ENCODE peak calls at places on chromosome 7, in seven cellular contexts. Q, H, R, S, W, J and A are unnamed samples.

GRCh38 chr7:17369686-17370426 is 71.4 kb downstream of the AHR start:
- DNase-seq in Q (no peak), H (no peak), R (peak; percentile 83), S (no peak), W (no peak), J (no peak), A (no peak)

GRCh38 chr7:52539414-52539813 is 496.0 kb upstream of the POM121L12 start:
- DNase-seq in Q (no peak), H (no peak), R (no peak), S (no peak), W (no peak), J (no peak), A (no peak)

GRCh38 chr7:23938937-23939552 is 229.0 kb downstream of the STK31 start:
- DNase-seq in Q (no peak), H (no peak), R (no peak), S (peak; percentile 65), W (no peak), J (no peak), A (no peak)

GRCh38 chr7:64101126-64101942 is 56.1 kb downstream of the ZNF727 start:
- DNase-seq in Q (no peak), H (no peak), R (no peak), S (no peak), W (no peak), J (no peak), A (no peak)

GRCh38 chr7:159121476-159121875 is 23.2 kb downstream of the VIPR2 start:
- DNase-seq in Q (no peak), H (no peak), R (no peak), S (no peak), W (no peak), J (no peak), A (no peak)

GRCh38 chr7:155971180-155971770 is 159.0 kb upstream of the SHH start:
- DNase-seq in Q (no peak), H (no peak), R (no peak), S (no peak), W (no peak), J (no peak), A (no peak)

GRCh38 chr7:39252916-39253315 is 275.2 kb downstream of the POU6F2 start:
- DNase-seq in Q (no peak), H (no peak), R (no peak), S (no peak), W (no peak), J (no peak), A (no peak)

GRCh38 chr7:149166630-149167352 is 19.5 kb downstream of the ZNF398 start:
- DNase-seq in Q (no peak), H (no peak), R (no peak), S (no peak), W (no peak), J (no peak), A (no peak)

GRCh38 chr7:117014099-117014656 is 60.9 kb downstream of the ST7 start:
- DNase-seq in Q (no peak), H (no peak), R (no peak), S (no peak), W (no peak), J (no peak), A (no peak)

GRCh38 chr7:133051066-133051465 is 30.8 kb downstream of the CHCHD3 start:
- DNase-seq in Q (no peak), H (no peak), R (peak; percentile 42), S (no peak), W (no peak), J (no peak), A (no peak)

GRCh38 chr7:128361463-128362441 is at the start of gene PRRT4:
- DNase-seq in Q (peak; percentile 23), H (no peak), R (no peak), S (peak; percentile 70), W (peak; percentile 43), J (peak; percentile 70), A (no peak)

GRCh38 chr7:1593091-1593866 is 23.4 kb upstream of the PSMG3 start:
- DNase-seq in Q (no peak), H (peak; percentile 39), R (no peak), S (no peak), W (no peak), J (no peak), A (no peak)

GRCh38 chr7:134854816-134855215 is 75.4 kb downstream of the CALD1 start:
- DNase-seq in Q (no peak), H (no peak), R (no peak), S (no peak), W (no peak), J (no peak), A (no peak)

GRCh38 chr7:75987805-75988630 is 6.4 kb downstream of the TMEM120A start:
- DNase-seq in Q (no peak), H (peak; percentile 74), R (no peak), S (no peak), W (no peak), J (no peak), A (no peak)

GRCh38 chr7:101728128-101728527 is 89.3 kb upstream of the CUX1 start:
- DNase-seq in Q (no peak), H (no peak), R (no peak), S (no peak), W (no peak), J (no peak), A (no peak)

GRCh38 chr7:80851896-80852476 is 66.9 kb downstream of the SEMA3C start:
- DNase-seq in Q (no peak), H (no peak), R (peak; percentile 44), S (no peak), W (no peak), J (no peak), A (no peak)

GRCh38 chr7:80847027-80847426 is 71.8 kb downstream of the SEMA3C start:
- DNase-seq in Q (no peak), H (no peak), R (no peak), S (no peak), W (no peak), J (no peak), A (no peak)

GRCh38 chr7:80844916-80845315 is 73.9 kb downstream of the SEMA3C start:
- DNase-seq in Q (no peak), H (no peak), R (no peak), S (no peak), W (no peak), J (no peak), A (no peak)

GRCh38 chr7:80847895-80848294 is 71.0 kb downstream of the SEMA3C start:
- DNase-seq in Q (no peak), H (no peak), R (no peak), S (no peak), W (no peak), J (no peak), A (no peak)

DNA sequence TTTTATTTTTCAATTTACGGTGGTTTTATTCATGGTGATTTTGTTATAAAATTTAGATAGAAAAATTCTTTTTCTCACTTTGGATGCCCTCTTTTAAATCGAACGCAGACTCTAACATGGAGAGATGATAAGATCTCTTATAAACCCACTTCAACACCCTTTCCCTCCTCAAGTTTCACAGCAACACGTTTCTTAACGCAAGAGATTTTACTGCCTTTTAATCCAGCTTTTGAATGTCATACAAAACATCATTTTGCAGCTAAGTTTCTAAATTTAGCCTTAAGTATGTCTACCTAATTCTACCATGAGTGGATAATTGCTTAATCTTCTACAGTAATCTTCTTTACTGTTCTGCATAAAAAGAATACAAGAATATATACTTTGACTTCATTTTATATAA is 70.0 kb downstream of the SEMA3C start:
- DNase-seq in Q (no peak), H (no peak), R (no peak), S (no peak), W (no peak), J (no peak), A (no peak)
- H3K4me3 ChIP-seq in Q (no peak overlapping the region), H (no peak overlapping the region), R (no peak overlapping the region), S (no peak overlapping the region), W (no peak overlapping the region), J (no peak overlapping the region), A (no peak overlapping the region)

GRCh38 chr7:359226-359775 is 69.3 kb downstream of the FOXL3 start:
- DNase-seq in Q (no peak), H (peak; percentile 61), R (no peak), S (no peak), W (peak; percentile 9), J (peak; percentile 27), A (peak; percentile 60)

GRCh38 chr7:363626-364025 is 73.7 kb downstream of the FOXL3 start:
- DNase-seq in Q (no peak), H (peak; percentile 61), R (no peak), S (no peak), W (peak; percentile 9), J (peak; percentile 36), A (peak; percentile 45)

GRCh38 chr7:359776-360361 is 69.9 kb downstream of the FOXL3 start:
- DNase-seq in Q (no peak), H (peak; percentile 70), R (no peak), S (no peak), W (peak; percentile 4), J (peak; percentile 52), A (peak; percentile 63)

GRCh38 chr7:360454-361100 is 70.6 kb downstream of the FOXL3 start:
- DNase-seq in Q (no peak), H (peak; percentile 64), R (no peak), S (no peak), W (peak; percentile 8), J (peak; percentile 48), A (peak; percentile 62)

GRCh38 chr7:361680-362415 is 71.9 kb downstream of the FOXL3 start:
- DNase-seq in Q (no peak), H (peak; percentile 56), R (no peak), S (no peak), W (no peak), J (peak; percentile 28), A (no peak)
- H3K27ac ChIP-seq in Q (peak overlapping the region; percentile 54), H (no peak overlapping the region), R (no peak overlapping the region), S (no peak overlapping the region), W (no peak overlapping the region), J (no peak overlapping the region), A (no peak overlapping the region)

GRCh38 chr7:26560857-26561256 is 269.2 kb downstream of the SNX10 start:
- DNase-seq in Q (no peak), H (no peak), R (no peak), S (no peak), W (no peak), J (no peak), A (no peak)
- H3K4me3 ChIP-seq in Q (no peak overlapping the region), H (no peak overlapping the region), R (no peak overlapping the region), S (no peak overlapping the region), W (no peak overlapping the region), J (no peak overlapping the region), A (no peak overlapping the region)

GRCh38 chr7:139647085-139647484 is 123.6 kb downstream of the CLEC2L start:
- DNase-seq in Q (no peak), H (no peak), R (no peak), S (no peak), W (no peak), J (no peak), A (no peak)

GRCh38 chr7:139650429-139651100 is 127.1 kb downstream of the CLEC2L start:
- DNase-seq in Q (no peak), H (no peak), R (no peak), S (no peak), W (peak; percentile 42), J (no peak), A (no peak)

GRCh38 chr7:139648941-139649425 is 125.5 kb downstream of the CLEC2L start:
- DNase-seq in Q (no peak), H (no peak), R (no peak), S (peak; percentile 61), W (peak; percentile 29), J (peak; percentile 67), A (no peak)

GRCh38 chr7:139647812-139648616 is 124.5 kb downstream of the CLEC2L start:
- DNase-seq in Q (no peak), H (no peak), R (no peak), S (no peak), W (no peak), J (no peak), A (no peak)

DNA sequence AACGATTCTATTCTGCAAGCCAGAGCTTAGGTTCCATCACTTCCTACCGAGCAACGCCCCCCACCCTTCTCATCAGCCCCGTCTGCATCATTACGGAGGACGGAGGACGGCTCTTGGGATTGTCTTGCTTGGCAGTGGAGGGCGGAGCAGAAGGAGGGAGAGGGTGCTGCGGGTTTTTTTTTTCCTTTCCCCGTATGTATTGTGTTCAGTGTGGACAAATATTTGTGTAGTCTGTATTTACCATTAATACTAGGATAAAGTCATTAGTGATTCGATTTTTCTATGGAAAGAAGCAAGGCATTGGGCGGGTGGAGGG is 125.1 kb downstream of the CLEC2L start:
- DNase-seq in Q (no peak), H (no peak), R (no peak), S (no peak), W (no peak), J (no peak), A (no peak)
- H3K27ac ChIP-seq in Q (no peak overlapping the region), H (peak overlapping the region; percentile 56), R (no peak overlapping the region), S (peak overlapping the region; percentile 64), W (peak overlapping the region; percentile 83), J (peak overlapping the region; percentile 76), A (no peak overlapping the region)